ENCODE peak calls at places on chromosomes 7 and 10, in four cellular contexts. One of them, this sample, is unnamed.

GRCh38 chr10:93398528-93398927 is 83.6 kb downstream of the MYOF start:
- DNase-seq in OCI-LY7: no peak
- DNase-seq in nephron progenitor cell: no peak
- DNase-seq in SW 1271: no peak
- DNase-seq in this sample: no peak

GRCh38 chr10:69179089-69179742 is 818 bp upstream of the SUPV3L1 start:
- DNase-seq in OCI-LY7: no peak
- DNase-seq in SW 1271: peak
- DNase-seq in nephron progenitor cell: no peak
- DNase-seq in this sample: no peak

GRCh38 chr7:114218283-114218682 is 196.3 kb upstream of the FOXP2 start:
- DNase-seq in SW 1271: no peak
- DNase-seq in nephron progenitor cell: no peak
- DNase-seq in OCI-LY7: no peak
- DNase-seq in this sample: no peak

GRCh38 chr7:47380325-47381131 is 201.4 kb downstream of the TNS3 start:
- DNase-seq in SW 1271: no peak
- DNase-seq in OCI-LY7: no peak
- DNase-seq in nephron progenitor cell: peak
- DNase-seq in this sample: no peak

GRCh38 chr10:29617880-29618340 is 16.9 kb downstream of the SVIL start:
- DNase-seq in nephron progenitor cell: peak
- DNase-seq in SW 1271: no peak
- DNase-seq in OCI-LY7: no peak
- DNase-seq in this sample: no peak

GRCh38 chr10:44125879-44126675 is 258.8 kb downstream of the CXCL12 start:
- DNase-seq in SW 1271: no peak
- DNase-seq in OCI-LY7: no peak
- DNase-seq in nephron progenitor cell: no peak
- DNase-seq in this sample: no peak

GRCh38 chr7:148865283-148865682 is 18.8 kb downstream of the EZH2 start:
- DNase-seq in SW 1271: no peak
- DNase-seq in OCI-LY7: no peak
- DNase-seq in nephron progenitor cell: no peak
- DNase-seq in this sample: no peak

GRCh38 chr10:116566932-116567331 is 21.2 kb downstream of the PNLIP start:
- DNase-seq in OCI-LY7: no peak
- DNase-seq in SW 1271: no peak
- DNase-seq in nephron progenitor cell: no peak
- DNase-seq in this sample: no peak

GRCh38 chr10:33209777-33210176 is 124.7 kb downstream of the NRP1 start:
- DNase-seq in OCI-LY7: no peak
- DNase-seq in nephron progenitor cell: no peak
- DNase-seq in SW 1271: no peak
- DNase-seq in this sample: no peak

GRCh38 chr10:126207313-126207771 is 180.9 kb downstream of the ADAM12 start:
- DNase-seq in SW 1271: no peak
- DNase-seq in nephron progenitor cell: no peak
- DNase-seq in OCI-LY7: no peak
- DNase-seq in this sample: no peak

GRCh38 chr7:55086413-55087201 is 67.8 kb downstream of the EGFR start:
- DNase-seq in OCI-LY7: peak
- DNase-seq in SW 1271: no peak
- DNase-seq in nephron progenitor cell: no peak
- DNase-seq in this sample: no peak

GRCh38 chr10:132175907-132176581 is 10.7 kb upstream of the DPYSL4 start:
- DNase-seq in OCI-LY7: no peak
- DNase-seq in SW 1271: no peak
- DNase-seq in nephron progenitor cell: peak
- DNase-seq in this sample: no peak